ENCODE peak calls at places on chromosomes 11 and 22, in seven cellular contexts. A is activated CD4-positive, alpha-beta T cell treated with anti-CD3 and anti-CD28 coated beads, Interleukin-2, amount 50 U/mL, for 48 hours; N is activated naive CD4-positive, alpha-beta T cell treated with anti-CD3 and anti-CD28 coated beads, Interleukin-2, amount 10 ng/mL, durations not matched to agents 7 days and 5 days; R is NCI-H345; Y is H54; E is sciatic nerve; X is stimulated activated CD4-positive, alpha-beta T cell treated with anti-CD3 and anti-CD28 coated beads, Interleukin-15, amount 100 ng/mL, for 1 hour. W is an unnamed sample.

GRCh38 chr11:2591805-2592204 is 108.0 kb downstream of the KCNQ1OT1 start:
- DNase-seq in A (no peak), X (no peak), R (no peak), E (peak), N (no peak), Y (no peak), W (no peak)

GRCh38 chr11:113255741-113256140 is 58.6 kb upstream of the TTC12 start:
- DNase-seq in Y (no peak), N (no peak), X (no peak), R (no peak), A (no peak), E (no peak), W (no peak)

GRCh38 chr11:111001091-111001430 is 244.5 kb upstream of the POU2AF2 start:
- DNase-seq in X (no peak), N (no peak), Y (no peak), E (no peak), R (no peak), A (no peak), W (no peak)

GRCh38 chr11:117761993-117762392 is 35.0 kb downstream of the DSCAML1 start:
- DNase-seq in A (no peak), X (no peak), R (peak), Y (no peak), N (no peak), E (no peak), W (peak)

GRCh38 chr11:92322225-92322624 is 97.6 kb downstream of the FAT3 start:
- DNase-seq in X (no peak), E (no peak), A (no peak), R (no peak), N (no peak), Y (no peak), W (no peak)

GRCh38 chr11:88950975-88951374 is 114.8 kb downstream of the GRM5 start:
- DNase-seq in E (no peak), Y (no peak), A (no peak), X (no peak), R (no peak), N (no peak), W (no peak)

GRCh38 chr11:43681543-43681942 is 1.0 kb downstream of the HSD17B12 start:
- DNase-seq in Y (no peak), N (no peak), A (no peak), R (peak), E (no peak), X (no peak), W (peak)

GRCh38 chr22:46090051-46090591 is 60.2 kb upstream of the PPARA start:
- DNase-seq in E (peak), A (no peak), R (no peak), Y (no peak), N (no peak), X (no peak), W (no peak)

GRCh38 chr11:110883266-110883665 is 171.0 kb upstream of the ARHGAP20 start:
- DNase-seq in E (no peak), A (no peak), N (no peak), X (no peak), Y (no peak), R (no peak), W (no peak)

GRCh38 chr11:110069158-110069737 is 23.9 kb upstream of the ZC3H12C start:
- DNase-seq in R (no peak), E (peak), N (no peak), Y (peak), A (no peak), X (no peak), W (peak)

GRCh38 chr11:77590194-77590591 is 440 bp downstream of the AQP11 start:
- DNase-seq in N (peak), X (no peak), R (peak), A (no peak), Y (no peak), E (no peak), W (no peak)

GRCh38 chr22:49753961-49754673 is 73.6 kb downstream of the BRD1 start:
- DNase-seq in E (no peak), R (peak), Y (no peak), N (no peak), X (no peak), A (no peak), W (peak)

GRCh38 chr11:133835258-133836075 is 9.8 kb downstream of the SPATA19 start:
- DNase-seq in Y (peak), E (no peak), N (peak), R (peak), X (no peak), A (peak), W (peak)

GRCh38 chr11:662689-663274 is 25.7 kb downstream of the DRD4 start:
- DNase-seq in X (no peak), E (peak), Y (peak), R (no peak), N (peak), A (peak), W (no peak)

GRCh38 chr11:12435264-12435663 is 57.9 kb downstream of the PARVA start:
- DNase-seq in N (no peak), A (no peak), X (no peak), E (no peak), Y (no peak), R (no peak), W (no peak)

GRCh38 chr22:45441158-45441557 is 27.7 kb downstream of the RIBC2 start:
- DNase-seq in Y (peak), X (no peak), A (peak), E (peak), N (peak), R (peak), W (peak)